ENCODE peak calls at places on chromosomes 11 and 22, in eight cellular contexts. S, N, A, M, O, B, C and G are unnamed samples.

GRCh38 chr22:38228873-38229740 is 27.3 kb downstream of the MAFF start:
- DNase-seq in A (no peak), S (peak; percentile 51), M (no peak), N (no peak), C (peak; percentile 88), B (no peak), O (peak; percentile 60), G (no peak)

GRCh38 chr11:118895093-118896039 is 11.7 kb downstream of the CXCR5 start:
- DNase-seq in O (no peak), B (no peak), N (no peak), C (no peak), S (no peak), A (no peak), M (no peak), G (no peak)

GRCh38 chr22:35742342-35743100 is 24.8 kb downstream of the APOL5 start:
- DNase-seq in S (peak; percentile 73), B (no peak), N (peak; percentile 48), M (no peak), O (peak; percentile 70), A (no peak), C (peak; percentile 76), G (peak; percentile 21)

GRCh38 chr11:83241291-83241946 is 44.7 kb downstream of the CCDC90B start:
- DNase-seq in B (no peak), O (peak; percentile 75), M (no peak), S (peak; percentile 69), N (peak; percentile 94), C (peak; percentile 68), A (peak; percentile 67), G (peak; percentile 31)

GRCh38 chr11:74611369-74611861 is 19.0 kb downstream of the POLD3 start:
- DNase-seq in A (no peak), N (peak; percentile 55), O (peak; percentile 87), S (peak; percentile 33), B (no peak), C (peak; percentile 75), M (no peak), G (peak; percentile 41)

GRCh38 chr11:124934862-124935547 is 842 bp downstream of the HEPACAM start:
- DNase-seq in C (no peak), M (no peak), S (no peak), B (no peak), N (no peak), A (no peak), O (peak; percentile 54), G (peak; percentile 44)

GRCh38 chr11:32884023-32884422 is 8.6 kb upstream of the QSER1 start:
- DNase-seq in B (no peak), O (no peak), S (no peak), N (no peak), M (no peak), C (no peak), A (no peak), G (no peak)

GRCh38 chr11:128908391-128909246 is 17.5 kb downstream of the KCNJ5 start:
- DNase-seq in C (peak; percentile 68), S (peak; percentile 45), O (peak; percentile 73), B (peak; percentile 73), A (peak; percentile 54), M (no peak), N (no peak), G (no peak)

GRCh38 chr22:31652129-31652528 is 9.9 kb downstream of the PISD start:
- DNase-seq in N (no peak), C (no peak), O (no peak), M (no peak), A (no peak), S (no peak), B (no peak), G (no peak)

GRCh38 chr11:122306776-122307479 is 190.9 kb upstream of the BLID start:
- DNase-seq in M (no peak), N (peak; percentile 80), O (no peak), A (no peak), S (no peak), B (no peak), C (no peak), G (no peak)

GRCh38 chr22:46693634-46694422 is 44.2 kb downstream of the CERK start:
- DNase-seq in O (no peak), S (no peak), C (no peak), A (no peak), B (peak; percentile 9), N (no peak), M (no peak), G (no peak)

GRCh38 chr11:26943636-26944035 is 50.3 kb upstream of the FIBIN start:
- DNase-seq in S (no peak), N (peak; percentile 29), A (no peak), O (no peak), M (no peak), B (no peak), C (no peak), G (no peak)

GRCh38 chr11:135008001-135008405 is 596.0 kb upstream of the B3GAT1 start:
- DNase-seq in M (no peak), C (no peak), B (no peak), A (no peak), S (no peak), O (no peak), N (peak; percentile 33), G (no peak)

GRCh38 chr11:93741882-93742226 is 382 bp downstream of the C11orf54 start:
- DNase-seq in B (no peak), A (peak; percentile 30), O (peak; percentile 59), C (peak; percentile 95), M (no peak), S (no peak), N (peak; percentile 66), G (peak; percentile 62)

GRCh38 chr11:1887451-1888346 is 4.0 kb downstream of the PRR33 start:
- DNase-seq in N (no peak), O (no peak), M (no peak), C (no peak), S (no peak), A (no peak), B (no peak), G (no peak)

GRCh38 chr11:126352934-126353801 is 2.3 kb upstream of the ST3GAL4 start:
- DNase-seq in S (no peak), C (peak; percentile 82), A (no peak), N (peak; percentile 88), B (no peak), O (peak; percentile 57), M (no peak), G (no peak)

GRCh38 chr11:44879432-44879831 is 71.3 kb downstream of the TP53I11 start:
- DNase-seq in S (no peak), B (no peak), A (no peak), C (no peak), M (no peak), N (no peak), O (no peak), G (no peak)
- H3K27me3 ChIP-seq in S (no peaks in the 10 kb centered on the region), B (no peaks in the 10 kb centered on the region), A (no peaks in the 10 kb centered on the region), C (peaks cover 91% of the 10 kb centered on the region), M (no peaks in the 10 kb centered on the region), N (no peaks in the 10 kb centered on the region), O (no peaks in the 10 kb centered on the region), G (peaks cover 50% of the 10 kb centered on the region)

GRCh38 chr22:44943701-44944324 is 66.0 kb downstream of the PHF21B start:
- DNase-seq in C (no peak), M (no peak), O (no peak), S (no peak), A (no peak), B (no peak), N (no peak), G (no peak)

GRCh38 chr22:44941176-44941575 is 68.6 kb downstream of the PHF21B start:
- DNase-seq in S (no peak), B (no peak), O (no peak), C (no peak), A (no peak), M (no peak), N (peak; percentile 35), G (no peak)

GRCh38 chr22:44942979-44943700 is 66.7 kb downstream of the PHF21B start:
- DNase-seq in N (no peak), B (no peak), C (no peak), O (no peak), S (no peak), A (no peak), M (no peak), G (no peak)

GRCh38 chr22:44940121-44940520 is 69.7 kb downstream of the PHF21B start:
- DNase-seq in N (peak; percentile 22), O (no peak), A (no peak), S (no peak), B (no peak), M (no peak), C (no peak), G (no peak)

GRCh38 chr22:44942056-44942455 is 67.7 kb downstream of the PHF21B start:
- DNase-seq in O (no peak), M (no peak), N (no peak), A (no peak), S (no peak), B (no peak), C (no peak), G (no peak)
- H3K27me3 ChIP-seq in O (no peaks in the 10 kb centered on the region), M (no peaks in the 10 kb centered on the region), N (no peaks in the 10 kb centered on the region), A (no peaks in the 10 kb centered on the region), S (peaks cover 20% of the 10 kb centered on the region), B (peaks cover 74% of the 10 kb centered on the region), C (peaks cover 100% of the 10 kb centered on the region), G (peaks cover 21% of the 10 kb centered on the region)

GRCh38 chr22:36830601-36831000 is 13.8 kb upstream of the PVALB start:
- DNase-seq in A (no peak), S (no peak), O (no peak), N (no peak), M (no peak), B (no peak), C (no peak), G (no peak)

GRCh38 chr22:36824655-36825054 is 7.8 kb upstream of the PVALB start:
- DNase-seq in S (no peak), C (no peak), A (no peak), B (no peak), O (no peak), M (no peak), N (no peak), G (no peak)

GRCh38 chr22:36826262-36826661 is 9.4 kb upstream of the PVALB start:
- DNase-seq in S (no peak), O (no peak), A (no peak), N (no peak), B (no peak), M (no peak), C (no peak), G (no peak)

GRCh38 chr22:36829370-36830002 is 12.7 kb upstream of the PVALB start:
- DNase-seq in A (no peak), N (no peak), O (no peak), C (no peak), B (no peak), S (no peak), M (no peak), G (no peak)

GRCh38 chr22:36828815-36829214 is 12.0 kb upstream of the PVALB start:
- DNase-seq in M (no peak), O (no peak), C (peak; percentile 67), B (no peak), A (no peak), S (no peak), N (peak; percentile 69), G (no peak)
- H3K27me3 ChIP-seq in M (no peaks in the 10 kb centered on the region), O (peaks cover 5% of the 10 kb centered on the region), C (no peaks in the 10 kb centered on the region), B (peaks cover 74% of the 10 kb centered on the region), A (no peaks in the 10 kb centered on the region), S (peaks cover 8% of the 10 kb centered on the region), N (no peaks in the 10 kb centered on the region), G (peaks cover 2% of the 10 kb centered on the region)

DNA sequence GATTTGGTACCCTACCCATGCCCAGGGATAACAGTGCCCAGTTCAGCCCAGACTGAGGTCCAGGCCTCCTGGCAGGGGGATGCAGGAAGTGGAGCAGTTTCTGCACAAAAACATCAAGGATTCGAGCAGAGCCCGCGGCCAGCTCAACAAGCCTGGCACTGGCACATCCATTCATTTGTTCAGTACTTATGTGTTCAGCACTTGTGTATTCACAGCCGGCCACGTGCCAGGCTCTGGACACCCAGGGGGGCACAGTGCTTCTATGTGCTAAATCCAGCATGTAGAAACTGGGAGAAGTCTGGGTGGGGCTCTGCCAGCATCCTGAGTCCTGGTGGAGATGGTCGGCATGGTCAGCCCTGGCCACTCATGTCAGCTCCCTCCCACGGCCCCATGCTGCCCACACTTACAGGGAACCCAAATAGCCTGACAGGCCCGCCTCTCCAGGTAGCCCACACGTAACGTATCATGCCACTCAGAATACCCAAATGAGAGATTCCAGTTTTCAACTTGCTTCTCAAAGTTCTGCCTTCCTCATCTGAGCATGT is 28.5 kb downstream of the LINC01488 start:
- DNase-seq in S (no peak), A (no peak), N (no peak), O (no peak), C (no peak), M (no peak), B (no peak), G (no peak)
- H3K27me3 ChIP-seq in S (no peaks in the 10 kb centered on the region), A (no peaks in the 10 kb centered on the region), N (no peaks in the 10 kb centered on the region), O (no peaks in the 10 kb centered on the region), C (peaks cover 6% of the 10 kb centered on the region), M (no peaks in the 10 kb centered on the region), B (no peaks in the 10 kb centered on the region), G (no peaks in the 10 kb centered on the region)